ENCODE peak calls at places on chromosomes 2 and 18, in nine cellular contexts. F is stomach, G is A549, C is HCT116, V is ovary, B is NB4, N is heart left ventricle, A is lower leg skin, X is transverse colon. Q is an unnamed sample.
A peak's percentile ranks its signal among the peaks of the same experiment; 100 is the strongest.

GRCh38 chr18:8705280-8705940 is at the start of gene MTCL1:
- DNase-seq in C (no peak), N (peak; percentile 69), G (peak; percentile 73), F (peak; percentile 34), A (no peak), B (peak; percentile 60), X (no peak), V (peak; percentile 32), Q (peak; percentile 36)

GRCh38 chr18:73366713-73367112 is 498.9 kb upstream of the NETO1 start:
- DNase-seq in F (no peak), X (no peak), A (no peak), G (no peak), V (no peak), C (no peak), B (no peak), N (no peak), Q (no peak)

GRCh38 chr18:72470391-72470790 is 73.8 kb downstream of the CBLN2 start:
- DNase-seq in X (no peak), B (no peak), C (no peak), G (no peak), N (no peak), V (no peak), F (no peak), A (no peak), Q (no peak)

GRCh38 chr18:79582978-79583377 is 96.6 kb upstream of the CTDP1 start:
- DNase-seq in V (peak; percentile 5), B (no peak), X (no peak), G (no peak), A (no peak), C (no peak), F (no peak), N (no peak), Q (peak; percentile 0)

GRCh38 chr2:96254592-96254991 is 11.2 kb downstream of the TMEM127 start:
- DNase-seq in B (no peak), A (no peak), F (no peak), C (no peak), V (no peak), N (no peak), G (no peak), X (no peak), Q (peak; percentile 11)

GRCh38 chr18:22705328-22705727 is 227.8 kb upstream of the RBBP8 start:
- DNase-seq in F (no peak), C (no peak), X (no peak), A (no peak), N (no peak), B (peak; percentile 14), G (peak; percentile 25), V (no peak), Q (no peak)

GRCh38 chr18:13530879-13531387 is 195.4 kb downstream of the FAM210A start:
- DNase-seq in X (peak; percentile 62), N (no peak), V (peak; percentile 39), B (peak; percentile 21), G (no peak), A (peak; percentile 64), F (peak; percentile 51), C (peak; percentile 4), Q (peak; percentile 67)

GRCh38 chr2:10452956-10453885 is 5.1 kb upstream of the ODC1 start:
- DNase-seq in C (no peak), B (no peak), X (no peak), V (no peak), A (no peak), G (no peak), N (no peak), F (no peak), Q (no peak)

GRCh38 chr2:72744049-72744448 is 81.8 kb downstream of the EXOC6B start:
- DNase-seq in V (no peak), N (no peak), G (no peak), F (no peak), B (no peak), X (no peak), A (no peak), C (no peak), Q (no peak)

GRCh38 chr2:27765621-27766286 is 5.8 kb upstream of the MRPL33 start:
- DNase-seq in X (peak; percentile 66), V (peak; percentile 65), N (peak; percentile 82), F (peak; percentile 81), G (no peak), B (no peak), C (peak; percentile 55), A (no peak), Q (peak; percentile 75)

GRCh38 chr18:21740724-21741510 is at the start of gene MIB1:
- DNase-seq in N (peak; percentile 100), X (peak; percentile 58), F (peak; percentile 99), G (peak; percentile 18), A (peak; percentile 22), C (peak; percentile 89), V (peak; percentile 99), B (peak; percentile 89), Q (peak; percentile 66)

GRCh38 chr2:165016772-165017411 is 61.6 kb upstream of the SLC38A11 start:
- DNase-seq in F (no peak), B (peak; percentile 40), G (peak; percentile 28), N (no peak), V (no peak), C (peak; percentile 22), A (no peak), X (no peak), Q (peak; percentile 14)

GRCh38 chr2:142989276-142990204 is 112.1 kb downstream of the KYNU start:
- DNase-seq in G (peak; percentile 6), C (peak; percentile 24), V (no peak), F (no peak), N (no peak), B (peak; percentile 67), X (no peak), A (no peak), Q (no peak)

GRCh38 chr2:240387669-240388358 is 47.6 kb upstream of the GPC1 start:
- DNase-seq in N (peak; percentile 78), G (peak; percentile 90), A (no peak), V (peak; percentile 67), B (peak; percentile 28), F (peak; percentile 39), X (peak; percentile 48), C (peak; percentile 65), Q (peak; percentile 16)

GRCh38 chr18:56321470-56321869 is 316.9 kb downstream of the TXNL1 start:
- DNase-seq in F (no peak), A (peak; percentile 43), C (no peak), X (no peak), V (peak; percentile 39), N (peak; percentile 70), G (no peak), B (no peak), Q (peak; percentile 11)

GRCh38 chr2:107663632-107664031 is 163.1 kb upstream of the RGPD4 start:
- DNase-seq in N (no peak), X (no peak), C (no peak), F (no peak), B (no peak), A (no peak), G (no peak), V (no peak), Q (peak; percentile 24)

DNA sequence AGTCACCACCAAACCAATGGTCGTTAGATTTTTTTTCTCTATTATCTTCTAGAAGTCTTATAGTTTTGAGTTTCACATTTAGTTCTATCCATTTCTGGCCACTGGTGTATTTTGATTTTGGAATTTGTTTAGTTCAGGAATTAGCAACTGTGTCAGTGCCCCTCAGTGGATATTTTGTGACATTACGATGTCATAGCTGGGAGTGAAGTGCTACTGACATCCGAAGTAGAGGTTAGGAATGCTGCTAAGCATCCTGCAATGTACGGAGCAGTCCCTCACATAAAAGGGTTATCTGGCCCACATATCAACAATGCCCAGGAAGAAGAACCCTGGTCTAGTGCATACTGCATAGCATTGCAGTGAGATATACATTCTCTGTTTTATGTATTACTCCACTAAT is 157.4 kb upstream of the RGPD4 start:
- DNase-seq in N (no peak), V (no peak), F (no peak), X (no peak), C (no peak), G (no peak), A (no peak), B (peak; percentile 23), Q (peak; percentile 14)
- H3K4me3 ChIP-seq in N (no peak overlapping the region), V (no peak overlapping the region), F (no peak overlapping the region), X (no peak overlapping the region), C (no peak overlapping the region), G (no peak overlapping the region), A (no peak overlapping the region), B (no peak overlapping the region), Q (no peak overlapping the region)

GRCh38 chr2:73868204-73868978 is 24.4 kb upstream of the ACTG2 start:
- DNase-seq in C (no peak), B (no peak), G (no peak), N (no peak), X (no peak), V (no peak), A (no peak), F (no peak), Q (no peak)

GRCh38 chr2:73870084-73870483 is 22.7 kb upstream of the ACTG2 start:
- DNase-seq in A (peak; percentile 45), X (peak; percentile 66), V (peak; percentile 66), G (no peak), B (no peak), N (no peak), C (no peak), F (peak; percentile 37), Q (no peak)
- TF ChIP-seq POLR2A in A (no peak), X (no peak), V (no peak), G (no peak), B (no peak), N (no peak), C (no peak), F (no peak), Q (no peak)

DNA sequence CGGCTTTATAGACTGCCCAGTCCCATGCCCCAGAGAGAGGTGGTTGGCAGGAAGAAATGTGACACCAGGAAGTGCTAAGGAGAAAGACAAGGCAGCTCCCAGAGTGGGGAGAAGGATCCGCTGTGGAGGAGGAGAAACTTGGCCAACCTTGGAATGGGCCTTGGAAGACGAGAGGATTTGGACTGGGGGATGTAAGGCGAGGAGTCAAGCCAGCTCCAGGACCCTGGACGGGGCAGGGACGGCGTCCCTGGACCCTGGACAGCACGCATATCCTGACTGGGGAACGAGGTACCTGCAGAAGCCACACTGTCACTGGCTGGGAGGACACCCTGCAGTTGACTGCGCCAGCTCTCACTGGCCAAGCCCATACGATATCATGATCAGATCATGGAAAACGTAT is 153.4 kb downstream of the BCL2 start:
- DNase-seq in C (no peak), A (no peak), N (no peak), F (no peak), V (no peak), G (no peak), X (no peak), B (no peak), Q (no peak)
- H3K4me3 ChIP-seq in C (no peak overlapping the region), A (no peak overlapping the region), N (no peak overlapping the region), F (no peak overlapping the region), V (no peak overlapping the region), G (no peak overlapping the region), X (no peak overlapping the region), B (no peak overlapping the region), Q (no peak overlapping the region)

DNA sequence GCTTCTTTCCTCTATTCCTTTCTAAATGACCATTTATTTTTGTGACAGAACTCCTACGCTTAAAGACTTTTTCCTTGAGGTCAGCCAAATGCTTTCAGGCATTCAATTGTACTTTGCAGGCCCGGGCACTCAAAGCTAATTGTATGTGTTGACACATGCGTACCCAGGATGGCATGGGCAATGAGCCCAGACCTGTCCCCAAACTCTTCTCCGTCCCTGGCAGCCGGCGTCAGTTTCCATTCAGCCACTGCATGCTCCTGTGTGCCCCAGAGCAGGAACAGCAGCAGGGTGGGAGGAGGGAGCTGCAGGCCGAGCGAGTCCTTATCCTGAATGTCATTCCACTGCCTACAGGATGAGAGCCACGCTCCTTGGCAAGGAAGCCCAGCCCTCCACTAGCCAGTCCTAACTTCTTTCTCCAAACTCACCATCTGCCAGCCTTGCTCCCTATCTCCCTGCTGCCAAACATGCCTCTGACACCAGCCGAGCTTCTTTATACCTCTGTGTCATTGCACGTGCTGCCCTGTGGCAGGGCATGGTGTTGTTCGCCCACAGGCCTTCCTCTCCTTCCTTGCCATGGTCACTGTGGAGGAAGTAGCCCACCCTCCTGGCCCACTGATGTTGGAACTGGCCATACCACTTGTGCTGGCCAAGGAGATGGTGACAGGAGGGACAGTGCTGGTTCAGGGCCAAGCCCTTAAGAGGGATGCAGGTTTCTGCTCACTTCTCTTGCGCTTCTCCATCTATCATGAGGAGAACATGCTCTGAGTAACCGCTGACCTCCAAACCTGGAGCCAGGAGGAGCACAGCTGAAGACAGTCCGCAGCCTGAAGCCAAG is 116.9 kb upstream of the FHL2 start:
- DNase-seq in X (no peak), N (peak; percentile 86), V (no peak), B (no peak), G (no peak), C (no peak), F (peak; percentile 93), A (no peak), Q (peak; percentile 98)
- TF ChIP-seq POLR2A in X (no peak), N (no peak), V (no peak), B (no peak), G (no peak), C (no peak), F (no peak), A (no peak), Q (peak; percentile 15)

Q was measured in thyroid gland.